ENCODE peak calls at places on chromosomes 6 and 20, in eight cellular contexts. One of them, this sample, is unnamed.

GRCh38 chr6:3776881-3777507 is 25.5 kb upstream of the PXDC1 start:
- DNase-seq in testis: no peak
- DNase-seq in A549: peak; percentile 21
- DNase-seq in HCT116: no peak
- DNase-seq in uterus: no peak
- DNase-seq in adrenal gland: no peak
- DNase-seq in body of pancreas: no peak
- DNase-seq in IMR-90: no peak
- DNase-seq in this sample: no peak

GRCh38 chr6:132813173-132813856 is 1.1 kb upstream of the RPS12 start:
- DNase-seq in uterus: peak; percentile 21
- DNase-seq in testis: peak; percentile 61
- DNase-seq in IMR-90: no peak
- DNase-seq in HCT116: no peak
- DNase-seq in A549: peak; percentile 33
- DNase-seq in adrenal gland: peak; percentile 52
- DNase-seq in body of pancreas: peak; percentile 35
- DNase-seq in this sample: no peak

GRCh38 chr6:30700340-30700739 is 9.6 kb upstream of the NRM start:
- DNase-seq in testis: no peak
- DNase-seq in A549: no peak
- DNase-seq in uterus: no peak
- DNase-seq in HCT116: no peak
- DNase-seq in IMR-90: no peak
- DNase-seq in adrenal gland: no peak
- DNase-seq in body of pancreas: no peak
- DNase-seq in this sample: no peak

GRCh38 chr6:89984926-89985743 is 90.9 kb downstream of the GJA10 start:
- DNase-seq in body of pancreas: no peak
- DNase-seq in IMR-90: peak; percentile 76
- DNase-seq in HCT116: no peak
- DNase-seq in adrenal gland: peak; percentile 56
- DNase-seq in A549: no peak
- DNase-seq in testis: no peak
- DNase-seq in uterus: peak; percentile 35
- DNase-seq in this sample: no peak

GRCh38 chr20:42259389-42259788 is 641.2 kb upstream of the CHD6 start:
- DNase-seq in adrenal gland: no peak
- DNase-seq in HCT116: no peak
- DNase-seq in body of pancreas: no peak
- DNase-seq in testis: no peak
- DNase-seq in uterus: no peak
- DNase-seq in A549: no peak
- DNase-seq in IMR-90: no peak
- DNase-seq in this sample: no peak

GRCh38 chr6:79186564-79186963 is 47.9 kb downstream of the HMGN3 start:
- DNase-seq in adrenal gland: no peak
- DNase-seq in testis: no peak
- DNase-seq in IMR-90: no peak
- DNase-seq in uterus: no peak
- DNase-seq in body of pancreas: no peak
- DNase-seq in A549: no peak
- DNase-seq in HCT116: no peak
- DNase-seq in this sample: no peak

GRCh38 chr20:5113615-5113986 is 6.2 kb downstream of the PCNA start:
- DNase-seq in adrenal gland: no peak
- DNase-seq in uterus: no peak
- DNase-seq in A549: no peak
- DNase-seq in testis: no peak
- DNase-seq in IMR-90: no peak
- DNase-seq in body of pancreas: no peak
- DNase-seq in HCT116: no peak
- DNase-seq in this sample: no peak

GRCh38 chr6:145963216-145964068 is 716 bp downstream of the SHPRH start:
- DNase-seq in testis: peak; percentile 63
- DNase-seq in A549: peak; percentile 27
- DNase-seq in HCT116: peak; percentile 1
- DNase-seq in body of pancreas: peak; percentile 52
- DNase-seq in uterus: no peak
- DNase-seq in adrenal gland: peak; percentile 66
- DNase-seq in IMR-90: peak; percentile 43
- DNase-seq in this sample: peak; percentile 11

GRCh38 chr6:138291036-138291848 is 73.0 kb upstream of the PBOV1 start:
- DNase-seq in IMR-90: no peak
- DNase-seq in HCT116: no peak
- DNase-seq in A549: no peak
- DNase-seq in body of pancreas: no peak
- DNase-seq in uterus: no peak
- DNase-seq in adrenal gland: no peak
- DNase-seq in testis: no peak
- DNase-seq in this sample: no peak

GRCh38 chr20:49656304-49656703 is 57.4 kb downstream of the B4GALT5 start:
- DNase-seq in testis: no peak
- DNase-seq in adrenal gland: no peak
- DNase-seq in HCT116: no peak
- DNase-seq in uterus: no peak
- DNase-seq in body of pancreas: peak; percentile 68
- DNase-seq in A549: no peak
- DNase-seq in IMR-90: peak; percentile 65
- DNase-seq in this sample: no peak

GRCh38 chr6:149336529-149336928 is 19.0 kb downstream of the TAB2 start:
- DNase-seq in adrenal gland: no peak
- DNase-seq in IMR-90: no peak
- DNase-seq in A549: peak; percentile 10
- DNase-seq in uterus: no peak
- DNase-seq in HCT116: no peak
- DNase-seq in testis: no peak
- DNase-seq in body of pancreas: no peak
- DNase-seq in this sample: no peak

GRCh38 chr20:944774-945410 is 28.8 kb upstream of the ANGPT4 start:
- DNase-seq in body of pancreas: no peak
- DNase-seq in testis: no peak
- DNase-seq in adrenal gland: no peak
- DNase-seq in uterus: no peak
- DNase-seq in HCT116: no peak
- DNase-seq in A549: no peak
- DNase-seq in IMR-90: no peak
- DNase-seq in this sample: no peak

GRCh38 chr6:110180228-110181008 is at the start of gene CDC40:
- DNase-seq in HCT116: no peak
- DNase-seq in adrenal gland: peak; percentile 57
- DNase-seq in body of pancreas: peak; percentile 59
- DNase-seq in uterus: peak; percentile 58
- DNase-seq in A549: no peak
- DNase-seq in testis: peak; percentile 83
- DNase-seq in IMR-90: no peak
- DNase-seq in this sample: peak; percentile 18

GRCh38 chr6:110183292-110183691 is 3.1 kb downstream of the CDC40 start:
- DNase-seq in adrenal gland: no peak
- DNase-seq in body of pancreas: no peak
- DNase-seq in HCT116: no peak
- DNase-seq in uterus: no peak
- DNase-seq in testis: no peak
- DNase-seq in A549: no peak
- DNase-seq in IMR-90: no peak
- DNase-seq in this sample: no peak

GRCh38 chr6:110181131-110182027 is 1.2 kb downstream of the CDC40 start:
- DNase-seq in uterus: no peak
- DNase-seq in HCT116: no peak
- DNase-seq in A549: no peak
- DNase-seq in IMR-90: peak; percentile 18
- DNase-seq in body of pancreas: no peak
- DNase-seq in testis: no peak
- DNase-seq in adrenal gland: no peak
- DNase-seq in this sample: no peak

GRCh38 chr6:110178626-110179405 is 654 bp downstream of the WASF1 start:
- DNase-seq in body of pancreas: peak; percentile 36
- DNase-seq in uterus: peak; percentile 65
- DNase-seq in testis: peak; percentile 76
- DNase-seq in A549: peak; percentile 73
- DNase-seq in HCT116: peak; percentile 42
- DNase-seq in IMR-90: peak; percentile 53
- DNase-seq in adrenal gland: peak; percentile 40
- DNase-seq in this sample: no peak

DNA sequence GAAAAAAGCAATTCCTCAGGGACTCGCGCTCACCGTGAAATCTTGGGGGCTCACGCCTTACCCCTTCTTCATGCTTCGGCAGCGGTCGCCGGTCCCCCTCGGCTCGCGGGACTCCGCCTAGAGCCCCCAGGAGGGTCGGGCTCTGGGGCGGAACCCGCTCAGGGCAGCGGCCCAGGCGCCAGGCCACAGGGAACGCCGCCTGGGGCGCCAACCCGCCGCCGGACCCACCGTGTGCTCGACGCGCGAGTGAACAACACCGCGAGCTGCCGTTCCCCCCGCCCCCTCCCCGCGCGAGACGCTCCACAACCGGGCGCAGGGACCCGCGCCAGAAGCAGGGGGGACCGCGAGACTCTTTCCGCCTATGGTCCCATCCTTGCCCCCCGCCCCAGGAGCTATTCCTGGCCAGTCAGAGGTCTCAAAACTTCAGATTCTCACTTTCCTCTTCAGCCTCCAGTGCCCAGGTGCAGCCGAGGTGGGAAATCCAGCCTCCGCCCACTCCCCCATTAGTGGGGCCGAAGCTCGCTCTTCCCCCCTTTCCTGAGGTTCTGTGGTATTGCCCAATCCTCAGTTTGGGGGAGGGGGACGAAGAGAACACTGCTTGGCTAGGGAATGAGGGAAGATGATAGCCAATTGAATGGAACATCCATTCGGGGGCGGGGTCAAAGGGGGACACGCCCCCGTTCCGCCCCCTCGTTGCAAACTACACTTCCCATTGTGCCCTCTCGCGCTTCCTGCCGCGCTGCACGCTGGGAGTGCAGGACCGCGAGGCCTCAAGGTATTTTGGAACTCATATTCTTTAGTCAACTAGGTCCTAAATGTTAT is at the start of gene WASF1:
- DNase-seq in uterus: peak; percentile 94
- DNase-seq in testis: peak; percentile 98
- DNase-seq in body of pancreas: peak; percentile 93
- DNase-seq in adrenal gland: peak; percentile 96
- DNase-seq in HCT116: peak; percentile 97
- DNase-seq in IMR-90: peak; percentile 98
- DNase-seq in A549: peak; percentile 96
- DNase-seq in this sample: peak; percentile 53
- TF ChIP-seq POLR2A in uterus: no peak
- TF ChIP-seq POLR2A in testis: no peak
- TF ChIP-seq POLR2A in body of pancreas: no peak
- TF ChIP-seq POLR2A in adrenal gland: peak; percentile 44
- TF ChIP-seq POLR2A in HCT116: peak; percentile 41
- TF ChIP-seq POLR2A in IMR-90: no peak
- TF ChIP-seq POLR2A in A549: peak; percentile 44
- TF ChIP-seq POLR2A in this sample: peak; percentile 77

DNA sequence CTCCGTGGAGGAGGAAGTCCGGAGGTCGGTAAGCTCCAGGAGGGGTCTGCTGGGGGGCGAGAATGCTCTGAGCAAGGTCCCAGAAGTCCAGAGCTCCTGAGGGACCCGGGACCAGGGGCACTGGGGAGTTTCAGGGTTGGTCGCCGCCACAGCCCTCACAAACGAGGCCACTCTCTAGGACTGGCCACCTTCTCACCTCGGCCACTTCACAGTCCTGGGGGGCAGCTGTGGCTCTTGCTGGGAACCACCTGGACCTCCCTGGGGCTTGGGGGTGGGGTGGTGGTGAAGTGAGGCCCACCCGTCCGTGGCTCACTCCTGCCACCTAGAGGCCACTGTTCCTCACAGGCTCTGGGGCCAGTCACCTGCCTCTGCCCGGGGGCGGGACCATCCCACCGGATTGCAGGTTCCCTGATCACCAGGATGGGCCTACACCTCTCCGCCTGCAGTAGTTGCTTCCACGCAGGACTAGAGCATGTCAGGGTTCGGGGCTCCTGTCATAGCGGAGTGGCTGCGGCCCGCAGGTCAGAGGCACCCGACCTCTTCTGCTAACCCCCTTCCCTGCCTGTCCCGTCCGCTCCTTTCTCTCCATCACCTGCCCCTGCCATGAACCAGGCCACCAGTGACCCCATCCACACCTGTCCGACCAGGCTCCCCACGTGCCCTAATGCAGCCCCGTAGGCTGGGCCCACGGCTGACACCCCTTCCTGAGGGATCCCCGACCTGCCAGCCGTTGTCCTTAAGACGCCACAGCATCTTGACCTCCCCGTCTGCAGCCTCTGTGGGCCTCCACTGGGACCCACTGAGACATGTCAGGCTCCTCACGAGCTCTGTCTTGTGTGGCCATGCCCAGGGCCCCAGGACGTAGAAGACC is 5.1 kb upstream of the TCEA2 start:
- DNase-seq in testis: peak; percentile 79
- DNase-seq in body of pancreas: peak; percentile 83
- DNase-seq in HCT116: no peak
- DNase-seq in adrenal gland: peak; percentile 69
- DNase-seq in IMR-90: peak; percentile 40
- DNase-seq in uterus: peak; percentile 69
- DNase-seq in A549: peak; percentile 69
- DNase-seq in this sample: peak; percentile 83
- TF ChIP-seq POLR2A in testis: no peak
- TF ChIP-seq POLR2A in body of pancreas: no peak
- TF ChIP-seq POLR2A in HCT116: no peak
- TF ChIP-seq POLR2A in adrenal gland: no peak
- TF ChIP-seq POLR2A in IMR-90: no peak
- TF ChIP-seq POLR2A in uterus: no peak
- TF ChIP-seq POLR2A in A549: no peak
- TF ChIP-seq POLR2A in this sample: no peak

GRCh38 chr6:28349892-28350737 is at the start of gene ZKSCAN3:
- DNase-seq in HCT116: peak; percentile 80
- DNase-seq in A549: peak; percentile 75
- DNase-seq in IMR-90: peak; percentile 73
- DNase-seq in adrenal gland: peak; percentile 88
- DNase-seq in body of pancreas: peak; percentile 81
- DNase-seq in testis: peak; percentile 94
- DNase-seq in uterus: peak; percentile 82
- DNase-seq in this sample: peak; percentile 68
- TF ChIP-seq POLR2A in HCT116: peak; percentile 81
- TF ChIP-seq POLR2A in A549: peak; percentile 68
- TF ChIP-seq POLR2A in IMR-90: no peak
- TF ChIP-seq POLR2A in adrenal gland: no peak
- TF ChIP-seq POLR2A in body of pancreas: no peak
- TF ChIP-seq POLR2A in testis: no peak
- TF ChIP-seq POLR2A in uterus: no peak
- TF ChIP-seq POLR2A in this sample: peak; percentile 38

DNA sequence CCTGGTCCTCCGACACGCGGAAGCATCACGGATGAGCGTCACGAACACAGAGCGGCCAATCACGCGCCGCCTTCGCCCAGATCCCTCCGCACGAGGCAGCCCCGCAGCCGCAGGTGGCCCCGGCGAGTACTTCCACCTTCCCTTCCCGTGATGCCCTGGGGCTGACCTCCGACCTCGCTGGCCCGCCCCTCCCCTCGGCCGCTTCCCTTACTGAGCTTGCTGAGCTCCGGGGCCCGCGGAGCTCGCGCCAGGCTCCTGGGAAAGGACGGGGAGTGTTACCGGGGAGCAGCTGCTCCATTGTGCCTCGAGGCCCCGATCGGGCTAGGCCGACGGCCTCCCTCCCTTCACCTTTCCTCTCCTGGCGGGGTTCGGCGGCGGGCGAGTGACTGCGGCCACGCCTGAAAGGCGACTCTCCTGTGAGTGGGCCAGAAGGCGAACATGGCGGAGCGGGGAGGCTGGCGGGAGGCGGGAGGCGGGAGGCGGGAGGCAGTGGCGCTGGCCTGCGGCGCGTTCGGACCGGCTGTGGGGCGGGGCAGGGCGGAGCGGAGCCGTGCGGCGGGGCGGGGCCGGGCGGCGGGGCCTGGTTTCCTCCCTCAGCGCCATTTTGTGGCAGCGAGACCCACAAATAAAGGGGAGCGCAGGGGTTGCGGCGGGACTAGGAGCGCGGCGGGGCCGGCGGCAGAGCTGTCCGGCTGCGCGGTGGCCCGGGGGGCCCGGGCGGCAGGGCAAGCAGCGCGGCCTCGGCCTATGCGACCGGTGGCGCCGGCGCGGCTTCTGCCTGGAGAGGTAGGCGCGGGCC is at the start of gene WTAP:
- DNase-seq in uterus: peak; percentile 97
- DNase-seq in body of pancreas: peak; percentile 97
- DNase-seq in adrenal gland: peak; percentile 96
- DNase-seq in HCT116: peak; percentile 94
- DNase-seq in A549: peak; percentile 97
- DNase-seq in IMR-90: peak; percentile 92
- DNase-seq in testis: peak; percentile 97
- DNase-seq in this sample: peak; percentile 53
- TF ChIP-seq POLR2A in uterus: peak; percentile 74
- TF ChIP-seq POLR2A in body of pancreas: peak; percentile 80
- TF ChIP-seq POLR2A in adrenal gland: peak; percentile 83
- TF ChIP-seq POLR2A in HCT116: peak; percentile 87
- TF ChIP-seq POLR2A in A549: peak; percentile 72
- TF ChIP-seq POLR2A in IMR-90: peak; percentile 94
- TF ChIP-seq POLR2A in testis: peak; percentile 63
- TF ChIP-seq POLR2A in this sample: peak; percentile 81

This sample was measured in H54.